ENCODE peak calls at places on chromosomes 4 and X, in four cellular contexts. J is thoracic aorta; Z is heart left ventricle; H is CD8-positive, alpha-beta T cell. X is an unnamed sample.
A peak's percentile ranks its signal among the peaks of the same experiment; 100 is the strongest.

GRCh38 chr4:174528226-174528625 is 5.9 kb upstream of the HPGD start:
- DNase-seq in J (no peak), Z (no peak), H (no peak), X (no peak)

GRCh38 chr4:72743078-72743477 is 174.1 kb upstream of the ADAMTS3 start:
- DNase-seq in J (no peak), Z (no peak), H (no peak), X (no peak)

GRCh38 chr4:105092356-105092755 is 54.3 kb upstream of the TET2 start:
- DNase-seq in J (no peak), Z (no peak), H (no peak), X (no peak)

GRCh38 chrX:149003863-149004660 is 501.0 kb downstream of the IDS start:
- DNase-seq in J (no peak), Z (no peak), H (no peak), X (no peak)

GRCh38 chr4:56861365-56861764 is 39.9 kb upstream of the SPINK2 start:
- DNase-seq in J (no peak), Z (no peak), H (no peak), X (no peak)

GRCh38 chr4:147093206-147093605 is 147.5 kb upstream of the TTC29 start:
- DNase-seq in J (no peak), Z (no peak), H (no peak), X (no peak)

GRCh38 chrX:13110427-13111324 is 66.3 kb upstream of the FAM9C start:
- DNase-seq in J (no peak), Z (no peak), H (no peak), X (no peak)

GRCh38 chr4:63233679-63234078 is 1175.6 kb downstream of the TECRL start:
- DNase-seq in J (no peak), Z (no peak), H (no peak), X (no peak)

GRCh38 chr4:128322311-128322710 is 34.7 kb upstream of the PGRMC2 start:
- DNase-seq in J (no peak), Z (no peak), H (no peak), X (no peak)

GRCh38 chr4:156971623-156972369 is at the start of gene PDGFC:
- DNase-seq in J (peak; percentile 50), Z (peak; percentile 83), H (peak; percentile 10), X (peak; percentile 75)

GRCh38 chr4:168886361-168886760 is 123.7 kb downstream of the CBR4 start:
- DNase-seq in J (no peak), Z (no peak), H (no peak), X (no peak)

GRCh38 chr4:112951362-112951962 is 98.0 kb upstream of the ANK2 start:
- DNase-seq in J (no peak), Z (no peak), H (no peak), X (no peak)

GRCh38 chr4:150818661-150819060 is 196.4 kb downstream of the LRBA start:
- DNase-seq in J (no peak), Z (no peak), H (no peak), X (no peak)

GRCh38 chr4:137343221-137343620 is 189.1 kb downstream of the PCDH18 start:
- DNase-seq in J (no peak), Z (no peak), H (no peak), X (no peak)

GRCh38 chr4:188722911-188723310 is 583.7 kb downstream of the TRIML1 start:
- DNase-seq in J (no peak), Z (no peak), H (no peak), X (no peak)

GRCh38 chr4:137705171-137705783 is 173.0 kb upstream of the PCDH18 start:
- DNase-seq in J (no peak), Z (no peak), H (no peak), X (no peak)

GRCh38 chrX:120560405-120560841 is 339 bp downstream of the CUL4B start:
- DNase-seq in J (no peak), Z (no peak), H (peak; percentile 41), X (no peak)

GRCh38 chr4:103067841-103068547 is 8.6 kb downstream of the SLC9B2 start:
- DNase-seq in J (no peak), Z (no peak), H (no peak), X (no peak)

GRCh38 chrX:70172226-70172625 is 5.1 kb upstream of the DGAT2L6 start:
- DNase-seq in J (no peak), Z (no peak), H (no peak), X (no peak)

GRCh38 chr4:185755451-185755850 is 56.5 kb downstream of the SORBS2 start:
- DNase-seq in J (no peak), Z (no peak), H (no peak), X (no peak)

GRCh38 chr4:113397114-113397701 is 347.8 kb downstream of the ANK2 start:
- DNase-seq in J (peak; percentile 13), Z (no peak), H (no peak), X (no peak)

GRCh38 chrX:13742397-13743176 is 8.0 kb downstream of the OFD1 start:
- DNase-seq in J (no peak), Z (no peak), H (peak; percentile 13), X (peak; percentile 52)

GRCh38 chrX:123740006-123740405 is 7.2 kb upstream of the THOC2 start:
- DNase-seq in J (no peak), Z (no peak), H (no peak), X (no peak)

GRCh38 chrX:139559383-139560042 is 29.0 kb downstream of the F9 start:
- DNase-seq in J (no peak), Z (no peak), H (no peak), X (no peak)

GRCh38 chrX:118978451-118978850 is 4.0 kb downstream of the LONRF3 start:
- DNase-seq in J (no peak), Z (no peak), H (no peak), X (peak; percentile 69)

GRCh38 chr4:8225704-8226443 is 26.8 kb downstream of the SH3TC1 start:
- DNase-seq in J (no peak), Z (no peak), H (no peak), X (no peak)

GRCh38 chr4:30912098-30912719 is 192.0 kb downstream of the PCDH7 start:
- DNase-seq in J (no peak), Z (no peak), H (no peak), X (no peak)

GRCh38 chr4:109406337-109406931 is 27.2 kb upstream of the SEC24B start:
- DNase-seq in J (no peak), Z (no peak), H (peak; percentile 28), X (no peak)

GRCh38 chr4:154503598-154503997 is 12.0 kb upstream of the DCHS2 start:
- DNase-seq in J (no peak), Z (no peak), H (no peak), X (no peak)

GRCh38 chr4:175560628-175561027 is 251.4 kb downstream of the GPM6A start:
- DNase-seq in J (no peak), Z (no peak), H (no peak), X (no peak)

GRCh38 chr4:80215449-80216052 is 18.2 kb downstream of the PRDM8 start:
- DNase-seq in J (no peak), Z (no peak), H (no peak), X (no peak)

GRCh38 chr4:44700427-44700826 is 22.2 kb downstream of the GUF1 start:
- DNase-seq in J (no peak), Z (no peak), H (no peak), X (no peak)

GRCh38 chrX:31715675-31716074 is 643.8 kb upstream of the FTHL17 start:
- DNase-seq in J (no peak), Z (no peak), H (no peak), X (no peak)

GRCh38 chr4:101037938-101038413 is 309.4 kb downstream of the PPP3CA start:
- DNase-seq in J (no peak), Z (no peak), H (no peak), X (no peak)

GRCh38 chr4:141254326-141254725 is 33.6 kb downstream of the ZNF330 start:
- DNase-seq in J (no peak), Z (no peak), H (no peak), X (no peak)
- TF ChIP-seq CTCF in J (no peak), Z (no peak), H (no peak), X (no peak)

GRCh38 chr4:1593881-1594345 is 90.2 kb downstream of the FAM53A start:
- DNase-seq in J (no peak), Z (peak; percentile 2), H (no peak), X (no peak)

GRCh38 chr4:1592179-1593037 is 91.7 kb downstream of the FAM53A start:
- DNase-seq in J (no peak), Z (peak; percentile 20), H (no peak), X (peak; percentile 25)

GRCh38 chr4:1593458-1593857 is 90.7 kb downstream of the FAM53A start:
- DNase-seq in J (no peak), Z (peak; percentile 7), H (no peak), X (no peak)

GRCh38 chr4:1591107-1591506 is 93.0 kb downstream of the FAM53A start:
- DNase-seq in J (no peak), Z (peak; percentile 4), H (no peak), X (no peak)

GRCh38 chr4:1593038-1593417 is 91.1 kb downstream of the FAM53A start:
- DNase-seq in J (no peak), Z (peak; percentile 11), H (no peak), X (no peak)
- TF ChIP-seq CTCF in J (no peak), Z (no peak), H (no peak), X (no peak)

GRCh38 chrX:154380787-154381186 is 1.7 kb downstream of the EMD start:
- DNase-seq in J (no peak), Z (no peak), H (no peak), X (peak; percentile 18)

GRCh38 chrX:154381271-154381670 is 2.2 kb downstream of the EMD start:
- DNase-seq in J (no peak), Z (no peak), H (no peak), X (no peak)

GRCh38 chrX:154382483-154383069 is 3.5 kb downstream of the EMD start:
- DNase-seq in J (no peak), Z (no peak), H (no peak), X (peak; percentile 14)

GRCh38 chrX:154383359-154384283 is 4.5 kb downstream of the EMD start:
- DNase-seq in J (no peak), Z (no peak), H (no peak), X (peak; percentile 15)

DNA sequence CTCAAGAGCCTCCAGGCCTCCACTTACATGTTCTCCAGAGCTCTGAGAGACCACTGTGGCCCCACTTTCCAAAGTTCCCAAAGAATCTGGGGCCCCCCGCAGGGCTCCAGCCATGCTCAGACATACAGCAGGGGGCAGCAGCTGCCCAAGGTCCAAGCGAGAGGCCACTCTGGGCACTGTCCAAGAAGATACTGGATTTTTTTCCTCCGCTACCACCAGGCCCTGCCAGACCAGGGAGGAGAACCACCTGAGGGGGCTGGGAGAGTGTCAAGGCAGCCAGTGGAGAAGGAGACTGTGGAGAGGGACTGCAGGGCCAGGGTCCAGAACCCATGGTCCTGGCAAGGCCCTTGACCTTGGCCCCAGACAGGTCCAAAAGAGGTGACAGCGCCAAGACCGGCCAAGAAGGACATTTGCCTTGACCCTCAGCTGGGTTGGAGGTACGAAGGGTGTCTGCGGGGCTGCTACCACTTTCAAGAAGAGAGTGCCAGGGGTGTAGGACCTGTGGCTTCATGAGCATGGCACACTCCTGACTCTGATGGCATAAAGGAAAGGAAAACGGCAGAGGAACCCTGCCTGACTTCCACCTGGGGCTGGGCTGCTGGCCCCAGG is 5.3 kb downstream of the EMD start:
- DNase-seq in J (no peak), Z (no peak), H (no peak), X (peak; percentile 48)
- TF ChIP-seq CTCF in J (no peak), Z (peak; percentile 48), H (no peak), X (no peak)

GRCh38 chr4:86910369-86910768 is 18.1 kb upstream of the C4orf36 start:
- DNase-seq in J (no peak), Z (no peak), H (no peak), X (no peak)
- TF ChIP-seq CTCF in J (no peak), Z (no peak), H (no peak), X (no peak)

X was measured in CD14-positive monocyte.